ENCODE peak calls at places on chromosome 6, in nine cellular contexts. L is astrocyte of the spinal cord, J is RWPE2, U is thoracic aorta, G is GM23338, H is AG10803, O is transverse colon, I is left ventricle myocardium inferior, B is bronchial epithelial cell. D is an unnamed sample.

GRCh38 chr6:7268362-7269310 is 44.4 kb downstream of the SSR1 start:
- DNase-seq in J (no peak), B (no peak), G (no peak), I (no peak), U (no peak), H (no peak), L (no peak), O (no peak), D (no peak)

GRCh38 chr6:150418825-150419594 is 50.2 kb downstream of the IYD start:
- DNase-seq in B (peak), H (peak), I (peak), G (peak), U (no peak), J (no peak), O (peak), L (peak), D (peak)

GRCh38 chr6:5115168-5115567 is 30.0 kb downstream of the PPP1R3G start:
- DNase-seq in B (peak), L (peak), J (no peak), I (peak), U (no peak), O (peak), H (peak), G (no peak), D (peak)

GRCh38 chr6:43954311-43955131 is 172.7 kb downstream of the MRPL14 start:
- DNase-seq in U (no peak), L (no peak), H (no peak), J (peak), I (peak), G (no peak), O (no peak), B (no peak), D (no peak)

GRCh38 chr6:35343092-35343834 is 905 bp downstream of the PPARD start:
- DNase-seq in U (no peak), J (no peak), B (peak), I (peak), G (no peak), H (no peak), L (peak), O (peak), D (peak)

GRCh38 chr6:41503841-41504525 is 42.2 kb upstream of the FOXP4 start:
- DNase-seq in J (no peak), I (peak), L (peak), H (peak), B (no peak), G (peak), U (no peak), O (no peak), D (no peak)

GRCh38 chr6:122803056-122803695 is 14.1 kb downstream of the SMPDL3A start:
- DNase-seq in I (no peak), L (no peak), J (no peak), H (peak), O (no peak), U (no peak), B (no peak), G (no peak), D (peak)

GRCh38 chr6:8821921-8822512 is 386.7 kb upstream of the SLC35B3 start:
- DNase-seq in B (peak), L (no peak), H (no peak), I (no peak), J (no peak), O (no peak), U (no peak), G (no peak), D (no peak)

GRCh38 chr6:140077712-140078551 is 703.5 kb upstream of the CITED2 start:
- DNase-seq in U (no peak), O (no peak), J (no peak), I (no peak), G (no peak), B (no peak), H (peak), L (no peak), D (peak)

GRCh38 chr6:161644521-161644920 is 370.7 kb upstream of the AGPAT4 start:
- DNase-seq in I (no peak), B (no peak), H (no peak), L (peak), J (no peak), G (no peak), O (no peak), U (no peak), D (peak)

GRCh38 chr6:163180874-163181541 is 233.5 kb upstream of the QKI start:
- DNase-seq in U (no peak), O (peak), B (peak), L (peak), H (peak), I (peak), J (no peak), G (peak), D (peak)

GRCh38 chr6:106715922-106716321 is 86.5 kb downstream of the QRSL1 start:
- DNase-seq in I (no peak), U (no peak), J (no peak), O (no peak), H (no peak), B (peak), G (no peak), L (no peak), D (no peak)

GRCh38 chr6:42898891-42899361 is 16.9 kb upstream of the PTCRA start:
- DNase-seq in O (peak), I (peak), G (peak), J (no peak), L (peak), B (peak), H (peak), U (no peak), D (peak)

GRCh38 chr6:131053546-131054240 is 9.4 kb downstream of the EPB41L2 start:
- DNase-seq in L (no peak), U (no peak), I (no peak), H (no peak), J (peak), G (no peak), O (no peak), B (peak), D (no peak)

GRCh38 chr6:159914565-159914923 is 23.8 kb downstream of the MAS1 start:
- DNase-seq in B (no peak), U (no peak), H (no peak), O (no peak), J (no peak), L (no peak), G (no peak), I (no peak), D (no peak)

GRCh38 chr6:144349690-144350132 is 64.6 kb downstream of the UTRN start:
- DNase-seq in U (no peak), H (peak), I (no peak), G (no peak), B (peak), O (no peak), J (no peak), L (peak), D (peak)

GRCh38 chr6:133990321-133990720 is 37.3 kb downstream of the TBPL1 start:
- DNase-seq in G (no peak), O (no peak), U (no peak), J (no peak), H (no peak), L (no peak), B (no peak), I (no peak), D (no peak)

GRCh38 chr6:36050305-36050704 is 22.7 kb downstream of the MAPK14 start:
- DNase-seq in H (no peak), G (no peak), O (peak), J (no peak), I (no peak), U (no peak), B (no peak), L (no peak), D (no peak)

GRCh38 chr6:44627091-44627878 is 239.8 kb downstream of the CDC5L start:
- DNase-seq in I (peak), G (peak), J (no peak), L (no peak), U (no peak), O (peak), B (no peak), H (no peak), D (no peak)

GRCh38 chr6:136666041-136666440 is 115.8 kb upstream of the MAP7 start:
- DNase-seq in J (no peak), H (no peak), B (no peak), O (no peak), I (no peak), G (no peak), U (no peak), L (no peak), D (no peak)

GRCh38 chr6:130676077-130676772 is 151.0 kb upstream of the SMLR1 start:
- DNase-seq in H (peak), J (no peak), O (peak), B (no peak), U (no peak), L (no peak), I (no peak), G (peak), D (no peak)

GRCh38 chr6:42158011-42158410 is 15.2 kb upstream of the GUCA1A start:
- DNase-seq in L (no peak), O (no peak), U (no peak), H (peak), B (peak), I (peak), J (no peak), G (no peak), D (peak)

GRCh38 chr6:139373928-139374356 is 506 bp downstream of the CITED2 start:
- DNase-seq in G (no peak), L (no peak), J (no peak), O (no peak), B (peak), H (no peak), U (no peak), I (no peak), D (no peak)

GRCh38 chr6:154249499-154250298 is 106.9 kb downstream of the IPCEF1 start:
- DNase-seq in I (no peak), O (no peak), G (no peak), B (no peak), J (no peak), L (no peak), U (no peak), H (no peak), D (no peak)
- H3K4me3 ChIP-seq in I (no peak), O (no peak), G (no peak), B (no peak), J (no peak), L (no peak), U (no peak), H (no peak), D (no peak)

GRCh38 chr6:27149140-27149539 is 98.4 kb upstream of the PRSS16 start:
- DNase-seq in J (no peak), U (no peak), I (no peak), H (no peak), O (no peak), L (no peak), B (no peak), G (no peak), D (no peak)

GRCh38 chr6:27145731-27146455 is 101.6 kb upstream of the PRSS16 start:
- DNase-seq in J (no peak), U (no peak), B (peak), I (peak), G (peak), L (peak), H (peak), O (peak), D (peak)

GRCh38 chr6:27146706-27147507 is 100.6 kb upstream of the PRSS16 start:
- DNase-seq in H (peak), B (peak), U (no peak), G (peak), O (peak), L (peak), I (peak), J (peak), D (peak)

GRCh38 chr6:27144740-27145079 is 102.8 kb upstream of the PRSS16 start:
- DNase-seq in I (no peak), O (no peak), U (no peak), L (no peak), H (no peak), G (no peak), J (no peak), B (no peak), D (no peak)

GRCh38 chr6:27148404-27148795 is 99.1 kb upstream of the PRSS16 start:
- DNase-seq in G (no peak), I (no peak), L (no peak), U (no peak), O (no peak), J (no peak), B (no peak), H (no peak), D (no peak)
- H3K4me3 ChIP-seq in G (peak), I (no peak), L (no peak), U (no peak), O (no peak), J (no peak), B (no peak), H (no peak), D (no peak)

GRCh38 chr6:158278015-158278414 is 34.2 kb upstream of the TULP4 start:
- DNase-seq in J (no peak), H (no peak), L (no peak), G (no peak), O (no peak), I (no peak), U (no peak), B (no peak), D (no peak)
- H3K4me3 ChIP-seq in J (no peak), H (no peak), L (no peak), G (no peak), O (no peak), I (no peak), U (no peak), B (no peak), D (no peak)

GRCh38 chr6:126527016-126527606 is 187.2 kb downstream of the CENPW start:
- DNase-seq in L (no peak), U (no peak), H (no peak), G (no peak), J (no peak), I (no peak), B (no peak), O (no peak), D (no peak)
- H3K4me3 ChIP-seq in L (no peak), U (no peak), H (no peak), G (no peak), J (no peak), I (no peak), B (no peak), O (no peak), D (no peak)

GRCh38 chr6:157302761-157303160 is 20.6 kb downstream of the TMEM242 start:
- DNase-seq in U (no peak), O (no peak), B (no peak), L (no peak), G (no peak), H (no peak), J (no peak), I (no peak), D (no peak)
- H3K4me3 ChIP-seq in U (no peak), O (no peak), B (no peak), L (no peak), G (no peak), H (no peak), J (no peak), I (no peak), D (no peak)

GRCh38 chr6:80991316-80991715 is 761.2 kb downstream of the TENT5A start:
- DNase-seq in I (no peak), J (no peak), L (no peak), O (no peak), H (peak), G (no peak), B (no peak), U (no peak), D (no peak)

GRCh38 chr6:80988892-80989291 is 763.6 kb downstream of the TENT5A start:
- DNase-seq in L (no peak), B (no peak), H (peak), G (no peak), O (no peak), U (no peak), I (no peak), J (no peak), D (peak)
- H3K4me3 ChIP-seq in L (no peak), B (no peak), H (no peak), G (no peak), O (no peak), U (no peak), I (no peak), J (no peak), D (no peak)

GRCh38 chr6:3264356-3264755 is 5.6 kb downstream of the PSMG4 start:
- DNase-seq in L (no peak), O (no peak), I (no peak), U (no peak), H (no peak), J (no peak), B (no peak), G (no peak), D (no peak)
- H3K4me3 ChIP-seq in L (no peak), O (no peak), I (no peak), U (no peak), H (no peak), J (no peak), B (no peak), G (no peak), D (no peak)